ENCODE peak calls at places on chromosomes 5 and 9, in four cellular contexts. H is activated CD8-positive, alpha-beta memory T cell treated with anti-CD3 and anti-CD28 coated beads for 1 hour; M is coronary artery; Q is spleen. G is an unnamed sample.

GRCh38 chr9:124320062-124320973 is 62.6 kb downstream of the NEK6 start:
- DNase-seq in H (no peak), Q (peak; percentile 86), M (no peak), G (peak; percentile 86)

GRCh38 chr9:108761530-108762347 is 94.0 kb downstream of the ACTL7B start:
- DNase-seq in H (no peak), M (no peak), Q (no peak), G (peak; percentile 43)

GRCh38 chr9:118959366-118959765 is 409.9 kb downstream of the BRINP1 start:
- DNase-seq in Q (no peak), M (no peak), H (no peak), G (no peak)

GRCh38 chr9:4320021-4320420 is 20.2 kb upstream of the GLIS3 start:
- DNase-seq in Q (no peak), M (no peak), H (no peak), G (no peak)

GRCh38 chr5:122392844-122393243 is 80.8 kb downstream of the SNCAIP start:
- DNase-seq in H (no peak), Q (no peak), M (no peak), G (no peak)

GRCh38 chr9:88523056-88523455 is 11.9 kb upstream of the NXNL2 start:
- DNase-seq in M (no peak), Q (peak; percentile 45), H (no peak), G (no peak)

GRCh38 chr9:14033067-14033466 is 280.9 kb downstream of the NFIB start:
- DNase-seq in Q (no peak), H (no peak), M (no peak), G (no peak)

GRCh38 chr9:1531411-1531903 is 481.3 kb downstream of the DMRT2 start:
- DNase-seq in H (no peak), M (no peak), Q (no peak), G (no peak)

GRCh38 chr5:37882636-37883035 is 42.8 kb upstream of the GDNF start:
- DNase-seq in M (no peak), Q (no peak), H (no peak), G (no peak)

GRCh38 chr5:154849261-154849660 is 1.1 kb downstream of the FAXDC2 start:
- DNase-seq in Q (no peak), H (no peak), M (no peak), G (no peak)

GRCh38 chr5:77449981-77450380 is 42.1 kb downstream of the WDR41 start:
- DNase-seq in M (no peak), H (no peak), Q (no peak), G (no peak)

GRCh38 chr5:95403996-95404395 is 12.8 kb downstream of the FAM81B start:
- DNase-seq in H (no peak), M (no peak), Q (no peak), G (no peak)

GRCh38 chr5:141349917-141350619 is at the start of gene PCDHGB1:
- DNase-seq in H (no peak), Q (no peak), M (no peak), G (peak; percentile 42)

GRCh38 chr5:30324083-30324482 is 869.4 kb upstream of the CDH6 start:
- DNase-seq in M (no peak), H (no peak), Q (no peak), G (no peak)

GRCh38 chr9:136151214-136151804 is 32.6 kb upstream of the TMEM250 start:
- DNase-seq in H (no peak), Q (no peak), M (no peak), G (no peak)